ENCODE peak calls at places on chromosomes 3 and 15, in seven cellular contexts. U is HepG2, Q is K562, E is HCT116, X is right lobe of liver, J is body of pancreas, D is GM12878. G is an unnamed sample.

GRCh38 chr3:188180114-188180513 is 26.2 kb downstream of the LPP start:
- ATAC-seq in J (no peak), D (no peak), Q (no peak), E (no peak), U (no peak), X (no peak), G (no peak)

GRCh38 chr3:190533511-190534282 is 19.8 kb downstream of the IL1RAP start:
- ATAC-seq in U (no peak), Q (no peak), X (peak; percentile 55), E (no peak), J (peak; percentile 60), D (no peak), G (peak; percentile 87)

GRCh38 chr3:188230962-188231361 is 77.0 kb downstream of the LPP start:
- ATAC-seq in Q (no peak), E (peak; percentile 75), X (no peak), U (no peak), D (no peak), J (no peak), G (peak; percentile 74)

GRCh38 chr3:186640929-186641328 is 730 bp downstream of the FETUB start:
- ATAC-seq in E (no peak), Q (no peak), D (no peak), X (peak; percentile 4), U (no peak), J (no peak), G (no peak)

GRCh38 chr15:87267798-87268197 is 988.7 kb downstream of the NTRK3 start:
- ATAC-seq in Q (no peak), E (no peak), U (no peak), J (no peak), D (no peak), X (no peak), G (no peak)

GRCh38 chr3:177427096-177427495 is 229.8 kb upstream of the TBL1XR1 start:
- ATAC-seq in Q (peak; percentile 43), U (no peak), D (peak; percentile 99), J (no peak), X (peak; percentile 57), E (no peak), G (no peak)

GRCh38 chr3:171256445-171257250 is 203.6 kb downstream of the TNIK start:
- ATAC-seq in X (no peak), U (no peak), E (no peak), D (peak; percentile 19), Q (no peak), J (no peak), G (no peak)

GRCh38 chr3:66912306-66912705 is 85.8 kb upstream of the KBTBD8 start:
- ATAC-seq in J (no peak), X (no peak), U (no peak), E (no peak), Q (no peak), D (no peak), G (no peak)

GRCh38 chr3:155309581-155309980 is 16.1 kb upstream of the STRIT1 start:
- ATAC-seq in U (no peak), Q (no peak), X (no peak), E (no peak), D (no peak), J (no peak), G (no peak)

GRCh38 chr3:101703169-101703568 is 16.7 kb upstream of the RPL24 start:
- ATAC-seq in D (no peak), J (no peak), E (peak; percentile 73), X (no peak), Q (peak; percentile 84), U (no peak), G (no peak)

GRCh38 chr3:133441867-133442270 is 42.0 kb downstream of the BFSP2 start:
- ATAC-seq in X (peak; percentile 51), J (no peak), U (peak; percentile 56), Q (no peak), E (no peak), D (peak; percentile 93), G (no peak)

GRCh38 chr15:70291295-70291694 is 193.6 kb upstream of the TLE3 start:
- ATAC-seq in D (no peak), X (no peak), E (no peak), U (no peak), Q (no peak), J (no peak), G (no peak)

GRCh38 chr3:106070187-106070586 is 201.4 kb upstream of the CBLB start:
- ATAC-seq in E (no peak), Q (no peak), U (no peak), J (no peak), D (no peak), X (no peak), G (no peak)

GRCh38 chr15:63997715-63998442 is 48.4 kb downstream of the DAPK2 start:
- ATAC-seq in U (peak; percentile 36), E (no peak), J (no peak), Q (no peak), X (no peak), D (peak; percentile 21), G (no peak)

GRCh38 chr3:94024385-94024784 is 4.0 kb downstream of the STX19 start:
- ATAC-seq in D (no peak), U (no peak), J (no peak), X (no peak), E (no peak), Q (no peak), G (no peak)

GRCh38 chr3:143002083-143002712 is 828 bp downstream of the U2SURP start:
- ATAC-seq in Q (peak; percentile 65), E (peak; percentile 6), D (peak; percentile 62), X (peak; percentile 35), U (peak; percentile 68), J (no peak), G (no peak)

GRCh38 chr15:92112180-92112579 is 258.7 kb downstream of the SLCO3A1 start:
- ATAC-seq in J (no peak), D (no peak), U (no peak), E (no peak), X (no peak), Q (no peak), G (no peak)

GRCh38 chr3:42847731-42848130 is 27.9 kb downstream of the CYP8B1 start:
- ATAC-seq in D (peak; percentile 24), U (no peak), Q (no peak), X (peak; percentile 6), J (no peak), E (no peak), G (peak; percentile 28)

GRCh38 chr3:169305460-169305859 is 358.1 kb downstream of the MECOM start:
- ATAC-seq in Q (no peak), X (no peak), U (no peak), D (no peak), E (no peak), J (peak; percentile 95), G (no peak)

GRCh38 chr3:192054881-192055280 is 593.9 kb downstream of the PYDC2 start:
- ATAC-seq in Q (no peak), D (no peak), X (no peak), E (no peak), J (no peak), U (no peak), G (no peak)

GRCh38 chr3:127911421-127911931 is 3.6 kb upstream of the KBTBD12 start:
- ATAC-seq in U (no peak), J (no peak), D (no peak), E (no peak), X (peak; percentile 33), Q (no peak), G (peak; percentile 10)

GRCh38 chr3:18443670-18444596 is 18.8 kb upstream of the SATB1 start:
- ATAC-seq in X (peak; percentile 22), D (no peak), U (peak; percentile 25), Q (no peak), E (no peak), J (peak; percentile 15), G (no peak)

GRCh38 chr3:61805510-61806080 is 244.2 kb downstream of the PTPRG start:
- ATAC-seq in J (peak; percentile 12), X (no peak), Q (no peak), D (peak; percentile 46), E (no peak), U (no peak), G (peak; percentile 31)

GRCh38 chr3:61807865-61808276 is 246.5 kb downstream of the PTPRG start:
- ATAC-seq in D (no peak), J (no peak), E (no peak), U (peak; percentile 80), Q (no peak), X (peak; percentile 38), G (no peak)

GRCh38 chr3:61804782-61805181 is 243.4 kb downstream of the PTPRG start:
- ATAC-seq in E (no peak), X (no peak), D (peak; percentile 67), J (no peak), U (no peak), Q (no peak), G (no peak)

GRCh38 chr3:61808526-61808925 is 247.2 kb downstream of the PTPRG start:
- ATAC-seq in E (no peak), D (no peak), X (peak; percentile 94), Q (no peak), U (no peak), J (peak; percentile 24), G (no peak)

GRCh38 chr3:61806810-61807209 is 245.4 kb downstream of the PTPRG start:
- ATAC-seq in X (no peak), J (no peak), E (no peak), U (no peak), Q (no peak), D (no peak), G (no peak)
- H3K27ac ChIP-seq in X (no peak overlapping the region), J (no peak overlapping the region), E (no peak overlapping the region), U (no peak overlapping the region), Q (no peak overlapping the region), D (no peak overlapping the region), G (peak overlapping the region; percentile 9)

GRCh38 chr3:49930241-49930690 is 655 bp upstream of the MON1A start:
- ATAC-seq in X (no peak), U (peak; percentile 2), D (no peak), J (no peak), Q (no peak), E (no peak), G (no peak)
- TF ChIP-seq POLR2A in X (no peak), U (no peak), D (no peak), J (no peak), Q (no peak), E (no peak), G (no peak)

GRCh38 chr3:184375747-184376495 is 2.1 kb downstream of the THPO start:
- ATAC-seq in E (no peak), U (no peak), J (no peak), Q (no peak), D (no peak), X (no peak), G (no peak)
- H3K4me3 ChIP-seq in E (no peak overlapping the region), U (no peak overlapping the region), J (no peak overlapping the region), Q (no peak overlapping the region), D (no peak overlapping the region), X (no peak overlapping the region), G (no peak overlapping the region)

GRCh38 chr3:25292604-25293003 is 135.5 kb upstream of the RARB start:
- ATAC-seq in U (no peak), E (no peak), Q (no peak), J (no peak), D (no peak), X (no peak), G (no peak)

GRCh38 chr3:25291524-25291923 is 136.5 kb upstream of the RARB start:
- ATAC-seq in U (no peak), E (no peak), D (no peak), J (no peak), X (no peak), Q (no peak), G (no peak)

GRCh38 chr3:25297667-25298585 is 130.1 kb upstream of the RARB start:
- ATAC-seq in J (no peak), Q (no peak), X (no peak), E (no peak), U (no peak), D (no peak), G (no peak)

GRCh38 chr3:25293736-25294135 is 134.3 kb upstream of the RARB start:
- ATAC-seq in U (no peak), X (no peak), E (no peak), D (no peak), Q (no peak), J (no peak), G (peak; percentile 40)

GRCh38 chr3:25294406-25294805 is 133.7 kb upstream of the RARB start:
- ATAC-seq in X (no peak), E (no peak), U (no peak), D (no peak), Q (no peak), J (no peak), G (no peak)
- H3K27ac ChIP-seq in X (no peak overlapping the region), E (no peak overlapping the region), U (no peak overlapping the region), D (no peak overlapping the region), Q (no peak overlapping the region), J (no peak overlapping the region), G (no peak overlapping the region)

G was measured in gastroesophageal sphincter.